ENCODE peak calls at places on chromosomes 11 and 22, in five cellular contexts. One of them, this sample, is unnamed.
A peak's percentile ranks its signal among the peaks of the same experiment; 100 is the strongest.

GRCh38 chr11:44525473-44526252 is 39.8 kb upstream of the CD82 start:
- DNase-seq in cardiac muscle cell: no peak
- DNase-seq in breast epithelium: no peak
- DNase-seq in H9: no peak
- DNase-seq in IMR-90: no peak
- DNase-seq in this sample: no peak

GRCh38 chr11:131246589-131247164 is 123.7 kb upstream of the NTM start:
- DNase-seq in cardiac muscle cell: peak; percentile 80
- DNase-seq in breast epithelium: no peak
- DNase-seq in H9: peak; percentile 86
- DNase-seq in IMR-90: no peak
- DNase-seq in this sample: peak; percentile 83

GRCh38 chr11:15897211-15897960 is 459.0 kb downstream of the SOX6 start:
- DNase-seq in cardiac muscle cell: no peak
- DNase-seq in breast epithelium: no peak
- DNase-seq in H9: no peak
- DNase-seq in IMR-90: peak; percentile 56
- DNase-seq in this sample: no peak

GRCh38 chr22:30607300-30607930 is 441 bp downstream of the TCN2 start:
- DNase-seq in cardiac muscle cell: no peak
- DNase-seq in breast epithelium: no peak
- DNase-seq in H9: no peak
- DNase-seq in IMR-90: no peak
- DNase-seq in this sample: no peak

GRCh38 chr22:49327411-49327810 is 500.3 kb downstream of the BRD1 start:
- DNase-seq in cardiac muscle cell: no peak
- DNase-seq in breast epithelium: peak; percentile 3
- DNase-seq in H9: no peak
- DNase-seq in IMR-90: no peak
- DNase-seq in this sample: no peak

GRCh38 chr11:36296925-36297604 is 977 bp downstream of the PRR5L start:
- DNase-seq in cardiac muscle cell: no peak
- DNase-seq in breast epithelium: no peak
- DNase-seq in H9: no peak
- DNase-seq in IMR-90: peak; percentile 61
- DNase-seq in this sample: no peak

GRCh38 chr11:114280696-114281095 is 15.5 kb upstream of the NNMT start:
- DNase-seq in cardiac muscle cell: peak; percentile 84
- DNase-seq in breast epithelium: peak; percentile 47
- DNase-seq in H9: peak; percentile 92
- DNase-seq in IMR-90: peak; percentile 85
- DNase-seq in this sample: peak; percentile 80

GRCh38 chr11:111604392-111605009 is 2.3 kb downstream of the SIK2 start:
- DNase-seq in cardiac muscle cell: peak; percentile 64
- DNase-seq in breast epithelium: no peak
- DNase-seq in H9: no peak
- DNase-seq in IMR-90: peak; percentile 45
- DNase-seq in this sample: no peak

GRCh38 chr22:47055461-47055860 is 293.0 kb downstream of the TBC1D22A start:
- DNase-seq in cardiac muscle cell: no peak
- DNase-seq in breast epithelium: no peak
- DNase-seq in H9: no peak
- DNase-seq in IMR-90: no peak
- DNase-seq in this sample: no peak

GRCh38 chr22:37260939-37261338 is 16.9 kb upstream of the RAC2 start:
- DNase-seq in cardiac muscle cell: peak; percentile 79
- DNase-seq in breast epithelium: no peak
- DNase-seq in H9: peak; percentile 78
- DNase-seq in IMR-90: peak; percentile 51
- DNase-seq in this sample: peak; percentile 76

GRCh38 chr22:39244496-39245129 is at the start of gene PDGFB:
- DNase-seq in cardiac muscle cell: peak; percentile 60
- DNase-seq in breast epithelium: no peak
- DNase-seq in H9: no peak
- DNase-seq in IMR-90: no peak
- DNase-seq in this sample: no peak

GRCh38 chr11:78377625-78378418 is 39.8 kb downstream of the GAB2 start:
- DNase-seq in cardiac muscle cell: no peak
- DNase-seq in breast epithelium: no peak
- DNase-seq in H9: no peak
- DNase-seq in IMR-90: no peak
- DNase-seq in this sample: no peak

GRCh38 chr22:26546282-26546681 is 34.0 kb upstream of the TFIP11 start:
- DNase-seq in cardiac muscle cell: no peak
- DNase-seq in breast epithelium: no peak
- DNase-seq in H9: no peak
- DNase-seq in IMR-90: no peak
- DNase-seq in this sample: no peak

GRCh38 chr11:40716344-40717178 is 742.9 kb downstream of the LRRC4C start:
- DNase-seq in cardiac muscle cell: no peak
- DNase-seq in breast epithelium: no peak
- DNase-seq in H9: peak; percentile 28
- DNase-seq in IMR-90: no peak
- DNase-seq in this sample: no peak

GRCh38 chr22:24938741-24939341 is 7.7 kb downstream of the LHFPL7 start:
- DNase-seq in cardiac muscle cell: peak; percentile 72
- DNase-seq in breast epithelium: no peak
- DNase-seq in H9: peak; percentile 55
- DNase-seq in IMR-90: peak; percentile 25
- DNase-seq in this sample: peak; percentile 40

GRCh38 chr11:128629516-128630106 is 42.3 kb upstream of the ETS1 start:
- DNase-seq in cardiac muscle cell: no peak
- DNase-seq in breast epithelium: no peak
- DNase-seq in H9: no peak
- DNase-seq in IMR-90: peak; percentile 9
- DNase-seq in this sample: no peak

GRCh38 chr11:19806251-19806650 is 93.6 kb downstream of the NAV2 start:
- DNase-seq in cardiac muscle cell: no peak
- DNase-seq in breast epithelium: no peak
- DNase-seq in H9: no peak
- DNase-seq in IMR-90: no peak
- DNase-seq in this sample: no peak

GRCh38 chr11:112321521-112322172 is 61.0 kb upstream of the PLET1 start:
- DNase-seq in cardiac muscle cell: no peak
- DNase-seq in breast epithelium: peak; percentile 93
- DNase-seq in H9: peak; percentile 54
- DNase-seq in IMR-90: peak; percentile 89
- DNase-seq in this sample: peak; percentile 20

GRCh38 chr22:24325105-24325757 is 54.6 kb downstream of the SPECC1L start:
- DNase-seq in cardiac muscle cell: peak; percentile 51
- DNase-seq in breast epithelium: no peak
- DNase-seq in H9: no peak
- DNase-seq in IMR-90: peak; percentile 92
- DNase-seq in this sample: peak; percentile 11

GRCh38 chr11:42232655-42233054 is 773.2 kb upstream of the LRRC4C start:
- DNase-seq in cardiac muscle cell: no peak
- DNase-seq in breast epithelium: no peak
- DNase-seq in H9: no peak
- DNase-seq in IMR-90: no peak
- DNase-seq in this sample: no peak

GRCh38 chr11:21888814-21889213 is 304.1 kb upstream of the ANO5 start:
- DNase-seq in cardiac muscle cell: no peak
- DNase-seq in breast epithelium: no peak
- DNase-seq in H9: no peak
- DNase-seq in IMR-90: no peak
- DNase-seq in this sample: no peak

GRCh38 chr11:8068605-8069221 is 12.3 kb upstream of the TUB start:
- DNase-seq in cardiac muscle cell: peak; percentile 55
- DNase-seq in breast epithelium: no peak
- DNase-seq in H9: peak; percentile 23
- DNase-seq in IMR-90: peak; percentile 91
- DNase-seq in this sample: peak; percentile 54

GRCh38 chr11:35141538-35141937 is 2.6 kb downstream of the CD44 start:
- DNase-seq in cardiac muscle cell: no peak
- DNase-seq in breast epithelium: peak; percentile 41
- DNase-seq in H9: no peak
- DNase-seq in IMR-90: no peak
- DNase-seq in this sample: no peak

GRCh38 chr11:35141034-35141433 is 2.1 kb downstream of the CD44 start:
- DNase-seq in cardiac muscle cell: peak; percentile 25
- DNase-seq in breast epithelium: no peak
- DNase-seq in H9: no peak
- DNase-seq in IMR-90: no peak
- DNase-seq in this sample: no peak

GRCh38 chr11:35143509-35144102 is 4.6 kb downstream of the CD44 start:
- DNase-seq in cardiac muscle cell: no peak
- DNase-seq in breast epithelium: no peak
- DNase-seq in H9: no peak
- DNase-seq in IMR-90: no peak
- DNase-seq in this sample: no peak

GRCh38 chr11:35144103-35144741 is 5.3 kb downstream of the CD44 start:
- DNase-seq in cardiac muscle cell: no peak
- DNase-seq in breast epithelium: no peak
- DNase-seq in H9: no peak
- DNase-seq in IMR-90: peak; percentile 84
- DNase-seq in this sample: no peak

DNA sequence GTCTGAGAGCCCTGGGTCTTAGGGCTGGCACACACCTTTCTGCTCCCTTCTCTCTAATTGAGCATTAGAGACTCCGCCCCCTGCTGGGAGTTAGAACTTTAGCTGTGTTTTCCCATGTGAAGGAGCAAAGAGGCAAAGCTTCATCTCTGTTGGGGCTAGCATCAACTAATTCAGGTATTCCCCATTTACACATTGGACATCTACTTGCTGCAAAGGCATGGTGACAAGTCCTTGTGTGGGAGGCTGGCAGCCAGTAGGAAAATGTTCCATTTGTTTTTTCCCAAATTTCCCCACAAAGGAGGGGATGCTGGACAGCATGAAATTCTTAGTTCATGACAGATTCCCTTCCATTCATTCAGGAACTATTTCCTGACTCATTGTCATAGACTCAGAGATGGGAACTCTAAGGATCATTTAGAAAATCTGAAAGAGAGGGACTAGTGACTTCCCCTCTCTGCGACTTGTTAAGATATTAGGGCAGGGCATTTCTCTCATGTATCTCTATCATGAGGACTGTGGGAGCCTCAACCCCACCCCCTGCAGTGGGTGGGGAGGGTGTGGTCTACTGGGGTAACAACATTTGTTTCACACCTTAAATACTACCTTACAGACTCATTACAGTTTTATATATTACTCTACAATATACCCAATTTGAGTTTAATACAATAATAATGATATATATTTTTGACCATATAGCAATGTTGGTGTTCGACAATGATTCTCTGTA is 3.7 kb downstream of the CD44 start:
- DNase-seq in cardiac muscle cell: no peak
- DNase-seq in breast epithelium: no peak
- DNase-seq in H9: no peak
- DNase-seq in IMR-90: peak; percentile 82
- DNase-seq in this sample: no peak
- H3K27ac ChIP-seq in cardiac muscle cell: no peak overlapping the region
- H3K27ac ChIP-seq in breast epithelium: peak overlapping the region; percentile 62
- H3K27ac ChIP-seq in H9: no peak overlapping the region
- H3K27ac ChIP-seq in IMR-90: peak overlapping the region; percentile 86
- H3K27ac ChIP-seq in this sample: no peak overlapping the region

GRCh38 chr11:352456-353180 is 16.7 kb upstream of the B4GALNT4 start:
- DNase-seq in cardiac muscle cell: no peak
- DNase-seq in breast epithelium: no peak
- DNase-seq in H9: no peak
- DNase-seq in IMR-90: no peak
- DNase-seq in this sample: no peak
- H3K27ac ChIP-seq in cardiac muscle cell: peak overlapping the region; percentile 47
- H3K27ac ChIP-seq in breast epithelium: peak overlapping the region; percentile 89
- H3K27ac ChIP-seq in H9: no peak overlapping the region
- H3K27ac ChIP-seq in IMR-90: peak overlapping the region; percentile 3
- H3K27ac ChIP-seq in this sample: no peak overlapping the region

GRCh38 chr22:29130490-29130889 is 57.7 kb downstream of the KREMEN1 start:
- DNase-seq in cardiac muscle cell: no peak
- DNase-seq in breast epithelium: no peak
- DNase-seq in H9: no peak
- DNase-seq in IMR-90: no peak
- DNase-seq in this sample: no peak

GRCh38 chr22:29126670-29127069 is 53.8 kb downstream of the KREMEN1 start:
- DNase-seq in cardiac muscle cell: no peak
- DNase-seq in breast epithelium: no peak
- DNase-seq in H9: no peak
- DNase-seq in IMR-90: no peak
- DNase-seq in this sample: no peak

GRCh38 chr22:29124777-29125506 is 52.1 kb downstream of the KREMEN1 start:
- DNase-seq in cardiac muscle cell: no peak
- DNase-seq in breast epithelium: no peak
- DNase-seq in H9: no peak
- DNase-seq in IMR-90: no peak
- DNase-seq in this sample: no peak

GRCh38 chr22:29129644-29130201 is 56.9 kb downstream of the KREMEN1 start:
- DNase-seq in cardiac muscle cell: peak; percentile 58
- DNase-seq in breast epithelium: no peak
- DNase-seq in H9: no peak
- DNase-seq in IMR-90: no peak
- DNase-seq in this sample: no peak

DNA sequence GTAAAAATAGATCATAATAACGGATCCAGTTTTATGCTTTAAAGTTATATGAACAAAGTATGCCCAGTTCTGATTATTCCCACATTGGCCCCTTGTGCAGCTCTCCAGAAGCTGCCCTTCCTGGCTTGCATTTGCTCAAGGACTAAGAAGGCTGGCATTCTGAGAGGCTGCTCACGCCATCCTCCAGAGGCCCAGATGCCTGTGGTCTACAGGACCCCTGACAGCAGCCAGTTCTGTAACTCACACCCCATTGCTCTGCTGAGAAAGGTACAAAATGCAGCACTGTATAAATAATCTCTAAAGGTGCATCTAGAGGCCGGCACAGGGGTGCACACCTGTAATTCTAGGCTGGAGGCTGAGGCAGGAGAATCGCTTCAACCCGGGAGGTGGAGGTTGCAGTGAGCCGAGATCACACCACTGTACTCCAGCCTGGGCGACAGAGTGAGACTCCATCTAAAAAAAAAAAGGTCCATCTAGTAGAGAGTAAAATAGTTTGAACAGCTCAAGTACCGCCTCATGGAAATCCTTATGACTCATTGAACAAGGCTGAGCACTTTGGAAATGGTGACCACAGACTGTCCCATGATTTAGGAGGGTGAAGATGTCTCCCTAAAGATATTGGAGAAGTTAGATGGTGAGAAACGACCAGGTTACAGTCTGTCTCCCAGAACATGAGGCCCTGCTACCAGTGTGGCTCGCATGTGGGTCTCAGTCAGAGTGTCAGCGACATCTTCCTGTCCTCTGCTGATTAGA is 56.2 kb downstream of the KREMEN1 start:
- DNase-seq in cardiac muscle cell: no peak
- DNase-seq in breast epithelium: no peak
- DNase-seq in H9: no peak
- DNase-seq in IMR-90: peak; percentile 62
- DNase-seq in this sample: no peak
- H3K27ac ChIP-seq in cardiac muscle cell: peak overlapping the region; percentile 81
- H3K27ac ChIP-seq in breast epithelium: peak overlapping the region; percentile 72
- H3K27ac ChIP-seq in H9: no peak overlapping the region
- H3K27ac ChIP-seq in IMR-90: no peak overlapping the region
- H3K27ac ChIP-seq in this sample: no peak overlapping the region

DNA sequence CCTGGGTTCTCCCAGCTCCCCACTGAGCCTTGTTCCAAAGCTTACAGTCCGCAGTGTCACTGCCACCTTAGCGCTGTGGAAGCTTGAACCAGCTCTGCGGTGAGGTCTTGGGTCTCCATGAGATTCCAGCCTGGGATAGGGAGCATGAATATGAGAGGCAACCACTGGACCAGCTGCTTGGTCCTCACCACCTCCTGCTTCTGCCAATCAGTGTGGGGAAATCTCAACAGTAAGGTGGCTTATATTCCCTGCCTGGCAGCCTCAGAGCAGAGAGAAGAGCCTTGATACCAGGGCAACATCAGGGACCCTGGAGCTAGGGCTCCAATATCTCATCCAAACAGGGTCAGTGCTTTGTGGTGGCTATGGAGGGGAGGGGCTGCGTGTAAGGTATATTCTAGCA is 912 bp downstream of the CD44 start:
- DNase-seq in cardiac muscle cell: no peak
- DNase-seq in breast epithelium: no peak
- DNase-seq in H9: no peak
- DNase-seq in IMR-90: no peak
- DNase-seq in this sample: no peak
- H3K27ac ChIP-seq in cardiac muscle cell: no peak overlapping the region
- H3K27ac ChIP-seq in breast epithelium: peak overlapping the region; percentile 96
- H3K27ac ChIP-seq in H9: no peak overlapping the region
- H3K27ac ChIP-seq in IMR-90: peak overlapping the region; percentile 97
- H3K27ac ChIP-seq in this sample: no peak overlapping the region

This sample was measured in WERI-Rb-1.